ENCODE peak calls at places on chromosomes 2 and 18, in nine cellular contexts. N is activated effector memory CD4-positive, alpha-beta T cell treated with Interleukin-2 at 50 U/mL for 16 hours; Z is smooth muscle cell of the brain vasculature; I is fibroblast of mammary gland; G is NCI-H748 treated with DMSO at 0.1 percent for 48 hours; A is AG08396; X is NCI-H510A; D is activated T-cell treated with anti-CD3 and anti-CD28 coated beads for 24 hours; M is GM13977. H is an unnamed sample.

GRCh38 chr2:135150711-135151110 is 98.6 kb downstream of the RAB3GAP1 start:
- DNase-seq in N (no peak), Z (no peak), G (no peak), D (no peak), X (no peak), M (no peak), A (no peak), I (no peak), H (no peak)

GRCh38 chr2:180728928-180729559 is 251.4 kb upstream of the UBE2E3 start:
- DNase-seq in Z (peak), G (no peak), N (no peak), I (peak), A (peak), X (no peak), D (no peak), M (no peak), H (no peak)

GRCh38 chr2:179854891-179855290 is 6.5 kb downstream of the ZNF385B start:
- DNase-seq in I (no peak), M (no peak), N (no peak), X (no peak), Z (no peak), A (no peak), D (no peak), G (no peak), H (no peak)

GRCh38 chr2:28387082-28387960 is 5.3 kb upstream of the FOSL2 start:
- DNase-seq in G (no peak), A (peak), N (no peak), D (no peak), I (no peak), X (no peak), M (no peak), Z (no peak), H (no peak)

GRCh38 chr2:88481937-88482336 is 29.4 kb upstream of the FOXI3 start:
- DNase-seq in A (no peak), N (no peak), D (no peak), X (no peak), I (peak), G (peak), M (no peak), Z (no peak), H (no peak)

GRCh38 chr2:74036450-74037175 is 51.9 kb downstream of the TET3 start:
- DNase-seq in G (no peak), Z (no peak), I (no peak), N (no peak), X (no peak), M (no peak), A (no peak), D (no peak), H (no peak)

GRCh38 chr2:240200230-240201051 is 60.0 kb upstream of the OTOS start:
- DNase-seq in M (no peak), I (no peak), A (no peak), D (no peak), X (no peak), G (no peak), N (no peak), Z (no peak), H (no peak)

GRCh38 chr2:120955427-120955826 is 219.8 kb downstream of the GLI2 start:
- DNase-seq in D (no peak), A (no peak), Z (no peak), M (no peak), N (no peak), X (no peak), I (no peak), G (no peak), H (no peak)

GRCh38 chr18:26422472-26423162 is 125.7 kb downstream of the KCTD1 start:
- DNase-seq in X (no peak), D (no peak), G (no peak), I (no peak), N (no peak), A (no peak), Z (no peak), M (peak), H (no peak)

GRCh38 chr2:99255491-99256318 is at the start of gene LYG2:
- DNase-seq in M (no peak), Z (no peak), I (no peak), A (no peak), D (no peak), G (no peak), N (no peak), X (no peak), H (no peak)

GRCh38 chr2:136121511-136121910 is 3.6 kb upstream of the CXCR4 start:
- DNase-seq in Z (no peak), I (no peak), D (no peak), M (no peak), G (no peak), N (no peak), A (no peak), X (no peak), H (no peak)

GRCh38 chr2:241908686-241909420 is 39.3 kb downstream of the RTP5 start:
- DNase-seq in N (no peak), G (no peak), X (no peak), D (no peak), A (no peak), M (no peak), Z (no peak), I (no peak), H (no peak)

GRCh38 chr18:28961669-28962228 is 784.8 kb upstream of the CDH2 start:
- DNase-seq in M (peak), X (peak), G (peak), N (no peak), D (no peak), A (peak), Z (peak), I (peak), H (no peak)

GRCh38 chr2:118845843-118846666 is 1.4 kb downstream of the EN1 start:
- DNase-seq in M (peak), Z (no peak), I (no peak), A (no peak), N (no peak), D (no peak), G (no peak), X (no peak), H (no peak)

GRCh38 chr2:41832218-41832617 is 215.6 kb upstream of the PKDCC start:
- DNase-seq in D (no peak), G (no peak), Z (no peak), M (no peak), I (no peak), X (no peak), A (no peak), N (no peak), H (no peak)

GRCh38 chr2:177885828-177886466 is 186.6 kb downstream of the PDE11A start:
- DNase-seq in Z (no peak), D (no peak), X (no peak), N (no peak), A (no peak), G (no peak), I (no peak), M (no peak), H (no peak)

GRCh38 chr2:205948496-205948837 is 137.5 kb downstream of the INO80D start:
- DNase-seq in A (no peak), I (no peak), N (no peak), D (no peak), Z (no peak), X (no peak), G (no peak), M (no peak), H (no peak)

GRCh38 chr2:33022989-33023731 is 76.4 kb downstream of the LTBP1 start:
- DNase-seq in A (peak), G (no peak), Z (peak), X (no peak), M (no peak), N (no peak), D (no peak), I (peak), H (no peak)